ENCODE peak calls at places on chromosome 17, in ten cellular contexts. One of them, this sample, is unnamed.

GRCh38 chr17:35019386-35020179 is 39.3 kb downstream of the LIG3 start:
- DNase-seq in anterior cingulate cortex: no peak
- DNase-seq in ACHN: no peak
- DNase-seq in activated CD4-positive, alpha-beta T cell treated with anti-CD3 and anti-CD28 coated beads, Interleukin-2, amount 10 ng/mL, durations not matched to agents 7 days and 5 days: no peak
- DNase-seq in hypothalamus: no peak
- DNase-seq in thoracic aorta: no peak
- DNase-seq in T-helper 2 cell: no peak
- DNase-seq in NCI-H2081: no peak
- DNase-seq in fibroblast of mammary gland: no peak
- DNase-seq in IMR-90: no peak
- DNase-seq in this sample: no peak

GRCh38 chr17:17079761-17080160 is 37.5 kb downstream of the MPRIP start:
- DNase-seq in IMR-90: no peak
- DNase-seq in T-helper 2 cell: no peak
- DNase-seq in ACHN: no peak
- DNase-seq in anterior cingulate cortex: peak
- DNase-seq in hypothalamus: no peak
- DNase-seq in thoracic aorta: no peak
- DNase-seq in fibroblast of mammary gland: no peak
- DNase-seq in NCI-H2081: no peak
- DNase-seq in activated CD4-positive, alpha-beta T cell treated with anti-CD3 and anti-CD28 coated beads, Interleukin-2, amount 10 ng/mL, durations not matched to agents 7 days and 5 days: no peak
- DNase-seq in this sample: peak

GRCh38 chr17:21376835-21377690 is 906 bp downstream of the KCNJ12 start:
- DNase-seq in anterior cingulate cortex: no peak
- DNase-seq in T-helper 2 cell: no peak
- DNase-seq in hypothalamus: no peak
- DNase-seq in ACHN: peak
- DNase-seq in IMR-90: peak
- DNase-seq in NCI-H2081: no peak
- DNase-seq in activated CD4-positive, alpha-beta T cell treated with anti-CD3 and anti-CD28 coated beads, Interleukin-2, amount 10 ng/mL, durations not matched to agents 7 days and 5 days: no peak
- DNase-seq in fibroblast of mammary gland: peak
- DNase-seq in thoracic aorta: no peak
- DNase-seq in this sample: no peak

GRCh38 chr17:80696964-80697363 is 152.3 kb downstream of the RPTOR start:
- DNase-seq in fibroblast of mammary gland: no peak
- DNase-seq in thoracic aorta: no peak
- DNase-seq in ACHN: no peak
- DNase-seq in hypothalamus: no peak
- DNase-seq in activated CD4-positive, alpha-beta T cell treated with anti-CD3 and anti-CD28 coated beads, Interleukin-2, amount 10 ng/mL, durations not matched to agents 7 days and 5 days: no peak
- DNase-seq in T-helper 2 cell: no peak
- DNase-seq in NCI-H2081: no peak
- DNase-seq in anterior cingulate cortex: no peak
- DNase-seq in IMR-90: no peak
- DNase-seq in this sample: no peak

GRCh38 chr17:53909802-53910201 is 87.1 kb downstream of the KIF2B start:
- DNase-seq in ACHN: no peak
- DNase-seq in anterior cingulate cortex: no peak
- DNase-seq in hypothalamus: no peak
- DNase-seq in fibroblast of mammary gland: no peak
- DNase-seq in NCI-H2081: no peak
- DNase-seq in T-helper 2 cell: no peak
- DNase-seq in thoracic aorta: no peak
- DNase-seq in IMR-90: no peak
- DNase-seq in activated CD4-positive, alpha-beta T cell treated with anti-CD3 and anti-CD28 coated beads, Interleukin-2, amount 10 ng/mL, durations not matched to agents 7 days and 5 days: no peak
- DNase-seq in this sample: no peak

GRCh38 chr17:73648543-73648820 is 4.2 kb upstream of the SDK2 start:
- DNase-seq in IMR-90: no peak
- DNase-seq in NCI-H2081: no peak
- DNase-seq in activated CD4-positive, alpha-beta T cell treated with anti-CD3 and anti-CD28 coated beads, Interleukin-2, amount 10 ng/mL, durations not matched to agents 7 days and 5 days: no peak
- DNase-seq in thoracic aorta: no peak
- DNase-seq in ACHN: no peak
- DNase-seq in anterior cingulate cortex: no peak
- DNase-seq in fibroblast of mammary gland: no peak
- DNase-seq in hypothalamus: no peak
- DNase-seq in T-helper 2 cell: no peak
- DNase-seq in this sample: no peak

GRCh38 chr17:81651692-81652091 is 4.7 kb downstream of the PDE6G start:
- DNase-seq in hypothalamus: no peak
- DNase-seq in thoracic aorta: no peak
- DNase-seq in NCI-H2081: peak
- DNase-seq in anterior cingulate cortex: no peak
- DNase-seq in ACHN: peak
- DNase-seq in T-helper 2 cell: no peak
- DNase-seq in activated CD4-positive, alpha-beta T cell treated with anti-CD3 and anti-CD28 coated beads, Interleukin-2, amount 10 ng/mL, durations not matched to agents 7 days and 5 days: no peak
- DNase-seq in IMR-90: peak
- DNase-seq in fibroblast of mammary gland: peak
- DNase-seq in this sample: no peak

GRCh38 chr17:39677581-39678339 is 9.5 kb downstream of the PNMT start:
- DNase-seq in IMR-90: no peak
- DNase-seq in ACHN: no peak
- DNase-seq in T-helper 2 cell: no peak
- DNase-seq in thoracic aorta: peak
- DNase-seq in fibroblast of mammary gland: no peak
- DNase-seq in activated CD4-positive, alpha-beta T cell treated with anti-CD3 and anti-CD28 coated beads, Interleukin-2, amount 10 ng/mL, durations not matched to agents 7 days and 5 days: no peak
- DNase-seq in hypothalamus: no peak
- DNase-seq in anterior cingulate cortex: peak
- DNase-seq in NCI-H2081: peak
- DNase-seq in this sample: no peak

GRCh38 chr17:8123695-8124349 is at the start of gene HES7:
- DNase-seq in IMR-90: peak
- DNase-seq in anterior cingulate cortex: no peak
- DNase-seq in NCI-H2081: no peak
- DNase-seq in thoracic aorta: no peak
- DNase-seq in T-helper 2 cell: no peak
- DNase-seq in fibroblast of mammary gland: no peak
- DNase-seq in hypothalamus: no peak
- DNase-seq in activated CD4-positive, alpha-beta T cell treated with anti-CD3 and anti-CD28 coated beads, Interleukin-2, amount 10 ng/mL, durations not matched to agents 7 days and 5 days: no peak
- DNase-seq in ACHN: peak
- DNase-seq in this sample: no peak

GRCh38 chr17:58330997-58331814 is 2.6 kb upstream of the TSPOAP1 start:
- DNase-seq in anterior cingulate cortex: no peak
- DNase-seq in NCI-H2081: no peak
- DNase-seq in ACHN: no peak
- DNase-seq in thoracic aorta: no peak
- DNase-seq in hypothalamus: no peak
- DNase-seq in activated CD4-positive, alpha-beta T cell treated with anti-CD3 and anti-CD28 coated beads, Interleukin-2, amount 10 ng/mL, durations not matched to agents 7 days and 5 days: peak
- DNase-seq in IMR-90: no peak
- DNase-seq in T-helper 2 cell: peak
- DNase-seq in fibroblast of mammary gland: no peak
- DNase-seq in this sample: no peak

GRCh38 chr17:73683788-73684582 is 39.7 kb upstream of the SDK2 start:
- DNase-seq in thoracic aorta: no peak
- DNase-seq in activated CD4-positive, alpha-beta T cell treated with anti-CD3 and anti-CD28 coated beads, Interleukin-2, amount 10 ng/mL, durations not matched to agents 7 days and 5 days: no peak
- DNase-seq in NCI-H2081: no peak
- DNase-seq in ACHN: no peak
- DNase-seq in fibroblast of mammary gland: no peak
- DNase-seq in T-helper 2 cell: no peak
- DNase-seq in IMR-90: no peak
- DNase-seq in hypothalamus: no peak
- DNase-seq in anterior cingulate cortex: no peak
- DNase-seq in this sample: no peak

GRCh38 chr17:76700627-76701470 is 9.9 kb downstream of the MXRA7 start:
- DNase-seq in thoracic aorta: peak
- DNase-seq in hypothalamus: no peak
- DNase-seq in IMR-90: peak
- DNase-seq in activated CD4-positive, alpha-beta T cell treated with anti-CD3 and anti-CD28 coated beads, Interleukin-2, amount 10 ng/mL, durations not matched to agents 7 days and 5 days: no peak
- DNase-seq in NCI-H2081: no peak
- DNase-seq in anterior cingulate cortex: peak
- DNase-seq in ACHN: peak
- DNase-seq in fibroblast of mammary gland: peak
- DNase-seq in T-helper 2 cell: no peak
- DNase-seq in this sample: peak

GRCh38 chr17:60163108-60163784 is 13.5 kb downstream of the CA4 start:
- DNase-seq in activated CD4-positive, alpha-beta T cell treated with anti-CD3 and anti-CD28 coated beads, Interleukin-2, amount 10 ng/mL, durations not matched to agents 7 days and 5 days: no peak
- DNase-seq in thoracic aorta: no peak
- DNase-seq in hypothalamus: no peak
- DNase-seq in fibroblast of mammary gland: no peak
- DNase-seq in NCI-H2081: no peak
- DNase-seq in T-helper 2 cell: no peak
- DNase-seq in ACHN: no peak
- DNase-seq in anterior cingulate cortex: no peak
- DNase-seq in IMR-90: no peak
- DNase-seq in this sample: no peak

GRCh38 chr17:79942591-79943353 is 92.9 kb downstream of the TBC1D16 start:
- DNase-seq in hypothalamus: no peak
- DNase-seq in NCI-H2081: no peak
- DNase-seq in anterior cingulate cortex: no peak
- DNase-seq in T-helper 2 cell: no peak
- DNase-seq in fibroblast of mammary gland: peak
- DNase-seq in ACHN: peak
- DNase-seq in thoracic aorta: no peak
- DNase-seq in activated CD4-positive, alpha-beta T cell treated with anti-CD3 and anti-CD28 coated beads, Interleukin-2, amount 10 ng/mL, durations not matched to agents 7 days and 5 days: peak
- DNase-seq in IMR-90: peak
- DNase-seq in this sample: peak

This sample was measured in uterus.